ENCODE peak calls at places on chromosomes 2 and 18, in six cellular contexts. L is astrocyte of the cerebellum; V is sciatic nerve; S is stimulated activated CD4-positive, alpha-beta T cell treated with anti-CD3 and anti-CD28 coated beads, Interleukin-2, amount 100 ng/mL, for 48 hours; J is HEK293T; C is head of caudate nucleus. R is an unnamed sample.

GRCh38 chr2:1855150-1855549 is 110.8 kb upstream of the PXDN start:
- DNase-seq in V (no peak), L (peak), S (no peak), C (peak), J (no peak), R (no peak)

GRCh38 chr2:209977386-209978239 is 24.8 kb upstream of the RPE start:
- DNase-seq in C (no peak), L (peak), J (no peak), S (no peak), V (no peak), R (peak)

GRCh38 chr18:28009589-28009988 is 167.3 kb downstream of the CDH2 start:
- DNase-seq in C (no peak), L (no peak), V (no peak), S (no peak), J (no peak), R (no peak)

GRCh38 chr2:109316091-109316490 is 187.1 kb downstream of the SH3RF3 start:
- DNase-seq in V (no peak), C (no peak), L (no peak), S (no peak), J (no peak), R (no peak)

GRCh38 chr2:191245869-191246531 is 796 bp downstream of the MYO1B start:
- DNase-seq in S (peak), C (no peak), L (peak), V (peak), J (peak), R (peak)

GRCh38 chr2:46210063-46210462 is 87.1 kb upstream of the EPAS1 start:
- DNase-seq in J (no peak), V (no peak), S (no peak), L (no peak), C (no peak), R (no peak)

GRCh38 chr18:77140439-77141109 is 8.0 kb upstream of the MBP start:
- DNase-seq in L (no peak), C (no peak), S (no peak), J (no peak), V (no peak), R (no peak)

GRCh38 chr2:162018530-162018929 is 55.5 kb downstream of the DPP4 start:
- DNase-seq in C (no peak), L (no peak), S (no peak), J (no peak), V (no peak), R (no peak)

R was measured in EH.